ENCODE peak calls at places on chromosome 19, in eight cellular contexts. X is transverse colon, D is esophagus muscularis mucosa, Y is K562, C is GM12878, U is breast epithelium, T is suprapubic skin, H is GM23338. R is an unnamed sample.
A peak's percentile ranks its signal among the peaks of the same experiment; 100 is the strongest.

GRCh38 chr19:32047788-32048187 is 297.6 kb upstream of the ZNF507 start:
- DNase-seq in X (no peak), D (no peak), Y (no peak), C (no peak), U (no peak), T (no peak), H (no peak), R (no peak)

GRCh38 chr19:7729211-7729610 is 2.7 kb downstream of the CLEC4G start:
- DNase-seq in X (no peak), D (no peak), Y (peak; percentile 18), C (no peak), U (no peak), T (no peak), H (peak; percentile 57), R (peak; percentile 21)

GRCh38 chr19:41893899-41894298 is 10.9 kb downstream of the ARHGEF1 start:
- DNase-seq in X (no peak), D (no peak), Y (peak; percentile 41), C (no peak), U (no peak), T (no peak), H (peak; percentile 63), R (peak; percentile 20)

GRCh38 chr19:33557720-33558119 is 36.1 kb upstream of the PEPD start:
- DNase-seq in X (no peak), D (no peak), Y (no peak), C (no peak), U (peak; percentile 15), T (no peak), H (no peak), R (no peak)

GRCh38 chr19:16398530-16399241 is 73.1 kb downstream of the EPS15L1 start:
- DNase-seq in X (no peak), D (no peak), Y (no peak), C (no peak), U (no peak), T (no peak), H (no peak), R (no peak)

GRCh38 chr19:41174297-41174928 is 18.6 kb upstream of the CYP2S1 start:
- DNase-seq in X (peak; percentile 75), D (no peak), Y (no peak), C (no peak), U (no peak), T (no peak), H (no peak), R (no peak)

GRCh38 chr19:19642506-19643157 is 825 bp downstream of the GMIP start:
- DNase-seq in X (peak; percentile 23), D (no peak), Y (peak; percentile 16), C (no peak), U (no peak), T (peak; percentile 74), H (no peak), R (peak; percentile 61)

GRCh38 chr19:1116726-1117581 is 13.2 kb downstream of the GPX4 start:
- DNase-seq in X (no peak), D (no peak), Y (no peak), C (no peak), U (no peak), T (no peak), H (peak; percentile 57), R (no peak)

GRCh38 chr19:46404884-46405658 is 8.3 kb downstream of the CCDC8 start:
- DNase-seq in X (no peak), D (no peak), Y (peak; percentile 84), C (no peak), U (no peak), T (no peak), H (peak; percentile 81), R (no peak)

GRCh38 chr19:947707-948533 is 22.1 kb downstream of the ARID3A start:
- DNase-seq in X (peak; percentile 83), D (no peak), Y (no peak), C (peak; percentile 92), U (no peak), T (no peak), H (no peak), R (peak; percentile 92)

GRCh38 chr19:2166741-2167738 is 3.3 kb downstream of the DOT1L start:
- DNase-seq in X (peak; percentile 82), D (no peak), Y (no peak), C (no peak), U (peak; percentile 86), T (peak; percentile 87), H (peak; percentile 45), R (no peak)

GRCh38 chr19:29956855-29957254 is 14.8 kb downstream of the URI1 start:
- DNase-seq in X (no peak), D (no peak), Y (no peak), C (no peak), U (no peak), T (no peak), H (no peak), R (no peak)

GRCh38 chr19:39187552-39187943 is 9.2 kb upstream of the NCCRP1 start:
- DNase-seq in X (no peak), D (no peak), Y (no peak), C (no peak), U (no peak), T (no peak), H (no peak), R (no peak)

GRCh38 chr19:39188960-39189359 is 7.8 kb upstream of the NCCRP1 start:
- DNase-seq in X (no peak), D (no peak), Y (no peak), C (no peak), U (no peak), T (no peak), H (no peak), R (no peak)

GRCh38 chr19:39193785-39194184 is 3.0 kb upstream of the NCCRP1 start:
- DNase-seq in X (no peak), D (no peak), Y (no peak), C (no peak), U (no peak), T (no peak), H (no peak), R (no peak)

GRCh38 chr19:39192846-39193245 is 3.9 kb upstream of the NCCRP1 start:
- DNase-seq in X (no peak), D (no peak), Y (no peak), C (no peak), U (no peak), T (no peak), H (no peak), R (no peak)

GRCh38 chr19:39190768-39191167 is 6.0 kb upstream of the NCCRP1 start:
- DNase-seq in X (no peak), D (no peak), Y (no peak), C (no peak), U (no peak), T (no peak), H (no peak), R (no peak)
- H3K4me3 ChIP-seq in X (no peak overlapping the region), D (no peak overlapping the region), Y (no peak overlapping the region), C (no peak overlapping the region), U (no peak overlapping the region), T (no peak overlapping the region), H (no peak overlapping the region), R (no peak overlapping the region)

GRCh38 chr19:12913011-12913561 is 6.0 kb downstream of the SYCE2 start:
- DNase-seq in X (peak; percentile 66), D (peak; percentile 92), Y (peak; percentile 24), C (no peak), U (peak; percentile 90), T (peak; percentile 75), H (peak; percentile 79), R (peak; percentile 53)
- TF ChIP-seq POLR2AphosphoS5 in X (peak; percentile 56), D (peak; percentile 69), Y (no peak), C (no peak), U (peak; percentile 55), T (no peak), H (peak; percentile 38), R (no peak)

DNA sequence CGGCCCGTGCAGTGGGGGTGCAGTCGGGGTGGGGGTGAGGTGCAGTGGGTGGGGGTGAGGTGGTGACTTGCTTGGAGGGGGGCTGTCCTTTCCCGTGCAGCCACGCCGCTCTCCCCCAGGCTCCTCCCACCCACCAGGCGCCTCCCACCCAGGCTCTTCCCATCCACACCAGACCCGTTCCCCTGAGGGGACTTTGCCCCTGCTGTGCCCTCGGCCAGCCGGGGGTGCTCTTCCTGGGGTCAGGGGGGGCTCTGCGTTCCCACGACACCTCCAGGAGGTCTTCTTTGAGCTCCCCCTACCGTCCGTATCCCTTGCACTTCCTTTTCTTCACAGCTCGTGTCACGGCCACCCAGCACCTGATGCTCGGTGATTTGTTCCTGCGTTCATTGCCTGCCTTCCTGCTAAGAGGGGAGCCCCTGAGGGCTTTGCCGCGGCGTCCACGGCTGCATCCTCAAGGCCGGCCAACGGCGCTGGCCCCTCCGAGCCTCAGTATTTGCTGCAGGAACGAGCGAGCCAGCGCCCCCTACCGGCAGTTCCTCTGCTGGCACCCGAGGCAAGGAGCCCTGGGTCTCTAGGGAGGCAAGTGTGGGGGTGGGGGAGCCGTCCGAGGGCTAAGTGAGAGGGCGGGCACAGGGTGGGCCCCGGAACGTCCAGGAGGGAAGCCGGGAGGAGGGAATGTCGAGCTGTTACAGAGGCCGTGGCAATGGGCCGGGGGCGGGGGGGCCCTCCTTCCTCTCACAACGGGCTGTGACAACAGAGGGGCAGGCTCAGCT is 11.8 kb downstream of the LRRC4B start:
- DNase-seq in X (peak; percentile 71), D (no peak), Y (peak; percentile 93), C (peak; percentile 15), U (no peak), T (peak; percentile 75), H (peak; percentile 98), R (peak; percentile 39)
- H3K4me3 ChIP-seq in X (peak overlapping the region; percentile 21), D (peak overlapping the region; percentile 55), Y (peak overlapping the region; percentile 54), C (peak overlapping the region; percentile 56), U (peak overlapping the region; percentile 66), T (peak overlapping the region; percentile 32), H (peak overlapping the region; percentile 89), R (peak overlapping the region; percentile 28)

GRCh38 chr19:11697284-11697855 is 41.4 kb downstream of the ZNF823 start:
- DNase-seq in X (no peak), D (no peak), Y (no peak), C (no peak), U (no peak), T (no peak), H (peak; percentile 49), R (no peak)

GRCh38 chr19:11698231-11698630 is 40.5 kb downstream of the ZNF823 start:
- DNase-seq in X (no peak), D (no peak), Y (no peak), C (no peak), U (no peak), T (no peak), H (no peak), R (no peak)

GRCh38 chr19:11692127-11692790 is 46.5 kb downstream of the ZNF823 start:
- DNase-seq in X (no peak), D (no peak), Y (no peak), C (no peak), U (no peak), T (no peak), H (no peak), R (no peak)

GRCh38 chr19:11693505-11694499 is 44.9 kb downstream of the ZNF823 start:
- DNase-seq in X (no peak), D (no peak), Y (peak; percentile 64), C (no peak), U (no peak), T (no peak), H (peak; percentile 85), R (no peak)

GRCh38 chr19:11694533-11695439 is 44.0 kb downstream of the ZNF823 start:
- DNase-seq in X (peak; percentile 97), D (peak; percentile 99), Y (peak; percentile 97), C (peak; percentile 72), U (peak; percentile 98), T (peak; percentile 97), H (peak; percentile 99), R (peak; percentile 90)
- TF ChIP-seq POLR2AphosphoS5 in X (peak; percentile 23), D (peak; percentile 73), Y (peak; percentile 64), C (no peak), U (no peak), T (no peak), H (peak; percentile 92), R (peak; percentile 49)

R was measured in HL-60.